ENCODE peak calls at places on chromosome 12, in five cellular contexts. Y is GM12892, L is Peyer's patch, P is gastrocnemius medialis, C is A549. Z is an unnamed sample.

GRCh38 chr12:38664661-38665269 is 240.6 kb downstream of the CPNE8 start:
- DNase-seq in Y (no peak), L (no peak), P (no peak), C (no peak), Z (no peak)

GRCh38 chr12:14691560-14691959 is 4.8 kb downstream of the GUCY2C start:
- DNase-seq in Y (no peak), L (peak; percentile 72), P (peak; percentile 45), C (no peak), Z (no peak)

GRCh38 chr12:34404377-34405285 is 382.3 kb downstream of the ALG10 start:
- DNase-seq in Y (no peak), L (peak; percentile 19), P (no peak), C (no peak), Z (no peak)

GRCh38 chr12:91349451-91349850 is 166.8 kb upstream of the DCN start:
- DNase-seq in Y (no peak), L (no peak), P (no peak), C (no peak), Z (no peak)

GRCh38 chr12:79662046-79662811 is 28.5 kb downstream of the PAWR start:
- DNase-seq in Y (no peak), L (no peak), P (no peak), C (no peak), Z (no peak)

GRCh38 chr12:55877824-55878223 is 35.1 kb upstream of the MMP19 start:
- DNase-seq in Y (no peak), L (no peak), P (no peak), C (no peak), Z (no peak)

GRCh38 chr12:47038270-47038748 is 41.1 kb upstream of the PCED1B start:
- DNase-seq in Y (no peak), L (no peak), P (no peak), C (peak; percentile 21), Z (no peak)

GRCh38 chr12:49345840-49346658 is 639 bp upstream of the DNAJC22 start:
- DNase-seq in Y (no peak), L (no peak), P (no peak), C (no peak), Z (no peak)

GRCh38 chr12:46921048-46921753 is 95.4 kb upstream of the SLC38A4 start:
- DNase-seq in Y (no peak), L (no peak), P (no peak), C (no peak), Z (peak; percentile 41)

GRCh38 chr12:47838286-47838931 is 18.7 kb upstream of the HDAC7 start:
- DNase-seq in Y (no peak), L (no peak), P (no peak), C (peak; percentile 76), Z (peak; percentile 61)

GRCh38 chr12:6533653-6534157 is 612 bp upstream of the GAPDH start:
- DNase-seq in Y (peak; percentile 71), L (peak; percentile 70), P (no peak), C (peak; percentile 68), Z (no peak)

GRCh38 chr12:98838282-98838681 is 193.2 kb downstream of the APAF1 start:
- DNase-seq in Y (no peak), L (no peak), P (no peak), C (no peak), Z (no peak)

GRCh38 chr12:99915251-99916082 is 69.3 kb downstream of the ANKS1B start:
- DNase-seq in Y (no peak), L (no peak), P (no peak), C (peak; percentile 22), Z (peak; percentile 7)

GRCh38 chr12:108724890-108725151 is 6.5 kb downstream of the CORO1C start:
- DNase-seq in Y (no peak), L (no peak), P (no peak), C (no peak), Z (no peak)

GRCh38 chr12:108724054-108724889 is 7.0 kb downstream of the CORO1C start:
- DNase-seq in Y (no peak), L (no peak), P (no peak), C (no peak), Z (no peak)

GRCh38 chr12:108721824-108722223 is 9.5 kb downstream of the CORO1C start:
- DNase-seq in Y (no peak), L (no peak), P (no peak), C (no peak), Z (no peak)

GRCh38 chr12:108722463-108722862 is 8.9 kb downstream of the CORO1C start:
- DNase-seq in Y (no peak), L (no peak), P (no peak), C (no peak), Z (no peak)

DNA sequence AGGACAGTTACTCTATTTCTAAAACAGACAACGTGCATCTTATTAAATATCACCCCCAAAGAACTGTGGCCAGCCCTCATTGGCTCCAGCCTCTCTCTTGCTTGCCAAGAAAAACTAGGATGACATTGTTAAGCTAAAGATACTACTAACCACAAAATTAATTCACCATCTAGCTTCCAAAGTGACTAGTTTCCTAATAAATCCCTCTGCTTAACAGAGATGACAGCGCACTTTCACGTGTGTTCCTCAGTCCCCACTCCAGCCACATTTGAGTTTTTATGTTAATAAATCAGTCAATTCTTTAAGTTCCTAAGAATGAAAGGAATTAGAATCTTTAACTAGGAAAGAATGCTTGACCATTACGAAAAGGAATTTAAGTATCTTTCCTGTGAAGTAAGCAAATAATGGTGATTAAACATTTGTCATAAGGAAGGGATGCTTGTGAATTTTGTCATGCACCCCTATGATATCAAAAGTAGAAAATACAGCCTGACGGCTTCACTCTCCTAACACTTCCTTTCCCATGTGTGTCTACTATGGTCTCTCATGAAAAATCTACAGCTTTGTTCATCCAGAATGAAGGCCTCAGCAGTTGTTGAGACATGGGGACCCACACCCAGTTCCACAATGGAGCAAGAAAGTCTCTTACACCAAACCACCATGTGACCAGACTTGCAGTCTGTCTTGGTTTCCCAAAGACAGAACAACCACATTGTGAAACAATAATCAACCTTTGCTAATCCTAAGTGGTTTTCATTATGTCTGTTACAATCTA is 8.1 kb downstream of the CORO1C start:
- DNase-seq in Y (no peak), L (no peak), P (no peak), C (peak; percentile 46), Z (no peak)
- TF ChIP-seq POLR2A in Y (no peak), L (no peak), P (no peak), C (no peak), Z (no peak)

DNA sequence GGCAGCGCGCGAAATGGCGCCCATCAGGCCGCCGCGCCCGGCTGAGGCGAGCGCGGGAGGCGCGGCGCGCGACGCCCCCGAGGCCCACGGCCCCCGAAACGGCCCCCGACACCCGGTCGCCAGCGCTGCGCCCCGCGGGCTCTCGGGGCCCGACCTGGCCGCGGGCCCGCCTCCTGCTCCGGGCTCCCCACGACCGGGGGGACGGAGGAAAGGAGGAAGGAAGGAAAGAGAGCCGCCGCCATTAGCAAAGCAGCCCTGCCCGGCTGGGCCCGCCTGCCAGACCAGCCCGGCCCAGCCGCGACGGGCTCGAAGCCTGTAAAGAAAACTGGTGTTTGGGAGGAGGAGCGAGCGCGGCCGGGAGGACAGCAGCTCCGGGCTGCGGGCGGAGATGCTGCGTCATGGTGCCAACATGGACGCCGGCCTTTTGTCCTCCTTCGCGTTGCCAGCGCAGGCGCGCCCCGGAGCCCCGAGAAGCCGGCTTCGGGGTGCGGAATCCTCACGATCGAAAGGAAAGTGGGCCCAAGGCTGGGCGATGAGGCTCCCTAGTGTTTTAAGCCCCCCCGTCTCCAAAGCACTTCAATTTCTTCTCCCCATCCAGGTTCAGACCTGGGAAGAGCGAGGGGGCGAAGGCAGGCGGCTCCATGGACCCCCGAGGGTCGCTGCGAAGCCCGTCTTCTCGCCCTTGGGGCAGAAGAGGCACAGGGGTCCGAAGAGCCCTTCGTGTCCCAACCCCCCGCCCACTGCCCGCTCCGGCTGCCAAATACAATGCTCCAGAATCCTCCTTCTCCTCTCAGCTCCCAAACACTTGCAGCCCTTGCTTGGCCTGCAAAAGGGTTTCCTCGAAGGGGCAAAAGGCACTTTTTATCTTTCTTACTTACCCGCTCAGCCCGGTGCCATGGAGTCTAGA is 2.9 kb upstream of the SETD1B start:
- DNase-seq in Y (no peak), L (peak; percentile 90), P (no peak), C (no peak), Z (peak; percentile 63)
- TF ChIP-seq POLR2A in Y (peak; percentile 80), L (peak; percentile 84), P (no peak), C (peak; percentile 22), Z (peak; percentile 42)

GRCh38 chr12:76032043-76032981 is 736 bp upstream of the PHLDA1 start:
- DNase-seq in Y (peak; percentile 30), L (peak; percentile 68), P (peak; percentile 33), C (peak; percentile 46), Z (no peak)

GRCh38 chr12:76031081-76031413 is 529 bp downstream of the PHLDA1 start:
- DNase-seq in Y (no peak), L (no peak), P (no peak), C (no peak), Z (no peak)

GRCh38 chr12:76029982-76030377 is 1.6 kb downstream of the PHLDA1 start:
- DNase-seq in Y (no peak), L (no peak), P (no peak), C (no peak), Z (no peak)

GRCh38 chr12:76030378-76031080 is 1.0 kb downstream of the PHLDA1 start:
- DNase-seq in Y (peak; percentile 29), L (peak; percentile 57), P (peak; percentile 15), C (no peak), Z (no peak)

DNA sequence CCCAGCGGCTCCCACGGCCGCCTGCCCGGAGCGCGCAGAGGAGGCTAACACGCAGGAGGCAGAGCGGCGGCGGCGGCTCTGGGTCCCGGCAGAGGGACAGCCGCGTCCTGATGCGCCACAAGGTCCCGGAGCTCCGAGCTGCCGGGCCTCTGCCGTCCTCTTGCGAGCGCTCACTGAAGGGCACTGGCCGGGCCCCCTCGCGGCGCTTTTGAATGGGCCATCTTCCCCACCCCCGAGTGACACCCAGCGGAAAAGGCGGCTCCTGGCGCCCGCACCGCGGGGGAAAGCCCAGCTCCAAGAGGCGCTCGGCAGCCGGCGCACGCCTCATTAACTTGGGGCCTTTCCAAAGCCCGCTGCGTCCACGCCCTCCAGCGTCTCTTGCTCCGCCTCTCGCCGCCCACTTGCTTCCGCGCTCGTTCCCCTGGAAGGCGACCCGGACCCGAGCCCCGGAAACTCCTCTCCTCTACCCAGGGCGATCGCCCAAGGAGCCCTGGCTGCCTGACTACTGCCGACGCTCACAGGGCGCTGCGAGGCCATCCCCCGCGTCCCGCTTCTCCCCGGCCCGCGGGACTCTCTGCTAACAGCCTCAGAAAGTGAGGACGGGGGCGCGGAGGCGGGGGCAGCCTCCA is at the start of gene PHLDA1:
- DNase-seq in Y (peak; percentile 81), L (peak; percentile 95), P (peak; percentile 86), C (peak; percentile 96), Z (peak; percentile 71)
- TF ChIP-seq POLR2A in Y (peak; percentile 55), L (peak; percentile 67), P (peak; percentile 64), C (peak; percentile 94), Z (peak; percentile 92)

GRCh38 chr12:64670039-64670438 is 59.7 kb downstream of the RASSF3 start:
- DNase-seq in Y (no peak), L (no peak), P (no peak), C (no peak), Z (no peak)

GRCh38 chr12:64663019-64663418 is 52.7 kb downstream of the RASSF3 start:
- DNase-seq in Y (no peak), L (no peak), P (no peak), C (no peak), Z (no peak)

GRCh38 chr12:64669270-64669842 is 59.1 kb downstream of the RASSF3 start:
- DNase-seq in Y (no peak), L (peak; percentile 78), P (no peak), C (no peak), Z (no peak)

GRCh38 chr12:64666054-64666914 is 56.0 kb downstream of the RASSF3 start:
- DNase-seq in Y (no peak), L (no peak), P (no peak), C (no peak), Z (no peak)

DNA sequence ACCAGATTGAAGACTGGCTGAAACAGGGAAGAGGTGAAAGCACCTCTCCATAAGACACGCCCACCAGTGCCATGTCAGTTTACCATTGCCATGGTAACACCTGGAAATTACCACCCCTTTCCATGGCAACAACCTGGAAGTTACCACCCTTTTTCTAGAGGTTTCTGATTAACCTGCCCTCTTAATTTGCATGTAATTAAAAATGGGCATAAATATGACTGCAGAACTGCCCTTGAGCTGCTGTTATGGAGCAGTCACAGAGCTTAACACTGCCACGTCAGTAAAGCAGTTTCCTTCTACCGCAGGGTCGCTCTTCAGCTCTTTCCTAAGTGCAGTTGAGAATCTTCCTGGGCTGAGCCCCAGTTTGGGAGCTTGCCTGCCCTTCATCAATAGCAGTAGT is 55.2 kb downstream of the RASSF3 start:
- DNase-seq in Y (no peak), L (peak; percentile 62), P (no peak), C (no peak), Z (no peak)
- TF ChIP-seq POLR2A in Y (peak; percentile 97), L (no peak), P (no peak), C (no peak), Z (no peak)

Z was measured in H54.